ENCODE peak calls at places on chromosomes 7 and 10, in seven cellular contexts. M is fibroblast of lung; S is heart right ventricle; L is transverse colon; O is CD8-positive, alpha-beta T cell; B is Panc1; E is cardiac muscle cell. Z is an unnamed sample. For H3K27me3 and H3K4me1, the result is how much of the 10 kb centered on the place peaks cover.

GRCh38 chr10:61898435-61898778 is 3.1 kb upstream of the ARID5B start:
- DNase-seq in O (no peak), B (no peak), E (no peak), L (no peak), M (no peak), S (no peak), Z (no peak)

GRCh38 chr7:5626456-5626855 is 155.0 kb downstream of the RNF216 start:
- DNase-seq in M (no peak), S (no peak), B (no peak), O (no peak), E (no peak), L (no peak), Z (no peak)

GRCh38 chr10:89213191-89213808 is 6.2 kb upstream of the CH25H start:
- DNase-seq in E (peak), L (no peak), S (no peak), M (peak), O (no peak), B (peak), Z (no peak)

GRCh38 chr10:43616697-43617370 is 10.6 kb downstream of the ZNF485 start:
- DNase-seq in S (no peak), B (no peak), M (no peak), E (no peak), L (no peak), O (no peak), Z (no peak)

GRCh38 chr7:122310119-122311021 is 5.8 kb upstream of the FEZF1 start:
- DNase-seq in E (peak), O (no peak), M (no peak), B (no peak), S (no peak), L (no peak), Z (no peak)

GRCh38 chr7:36875794-36876193 is 151.5 kb upstream of the AOAH start:
- DNase-seq in E (no peak), L (no peak), S (no peak), B (no peak), O (no peak), M (peak), Z (no peak)

GRCh38 chr7:26782501-26782900 is 81.9 kb downstream of the SKAP2 start:
- DNase-seq in E (no peak), L (no peak), B (no peak), M (no peak), S (no peak), O (no peak), Z (no peak)

GRCh38 chr7:96701258-96701657 is 8.4 kb downstream of the SEM1 start:
- DNase-seq in L (no peak), S (no peak), O (no peak), E (no peak), M (no peak), B (no peak), Z (no peak)

GRCh38 chr10:52636874-52637273 is 135.7 kb downstream of the MBL2 start:
- DNase-seq in M (no peak), E (no peak), O (no peak), S (no peak), B (no peak), L (no peak), Z (no peak)

GRCh38 chr10:47415520-47416304 is 31.6 kb upstream of the ZNF488 start:
- DNase-seq in E (no peak), O (no peak), L (no peak), S (no peak), M (peak), B (no peak), Z (no peak)

GRCh38 chr7:22681852-22682657 is 44.9 kb upstream of the IL6 start:
- DNase-seq in E (no peak), L (no peak), M (no peak), S (no peak), B (no peak), O (no peak), Z (no peak)

GRCh38 chr7:70498633-70499032 is 633.3 kb upstream of the GALNT17 start:
- DNase-seq in O (no peak), M (peak), B (no peak), E (no peak), S (no peak), L (no peak), Z (no peak)

GRCh38 chr10:112804036-112804435 is 146.0 kb upstream of the TCF7L2 start:
- DNase-seq in E (peak), M (no peak), B (no peak), O (no peak), L (peak), S (no peak), Z (no peak)

GRCh38 chr7:119175916-119176627 is 951.6 kb downstream of the ANKRD7 start:
- DNase-seq in B (peak), M (peak), L (no peak), E (peak), S (no peak), O (no peak), Z (no peak)

GRCh38 chr10:33643042-33643441 is 308.6 kb upstream of the NRP1 start:
- DNase-seq in E (no peak), B (no peak), O (no peak), S (no peak), L (no peak), M (peak), Z (no peak)

GRCh38 chr7:20217193-20217948 is at the start of gene MACC1:
- DNase-seq in E (peak), B (no peak), S (no peak), O (no peak), L (peak), M (no peak), Z (no peak)

GRCh38 chr7:2843711-2844152 is 376 bp downstream of the GNA12 start:
- DNase-seq in M (peak), L (peak), B (no peak), S (peak), E (no peak), O (no peak), Z (peak)

GRCh38 chr10:122308487-122309141 is 37.5 kb downstream of the BTBD16 start:
- DNase-seq in M (no peak), B (no peak), E (no peak), O (no peak), S (no peak), L (no peak), Z (no peak)

GRCh38 chr10:114940735-114941134 is 2.7 kb downstream of the TRUB1 start:
- DNase-seq in L (no peak), B (no peak), M (peak), E (no peak), O (no peak), S (no peak), Z (no peak)

GRCh38 chr10:49053998-49054692 is 61.2 kb downstream of the VSTM4 start:
- DNase-seq in B (no peak), O (no peak), S (no peak), L (no peak), E (no peak), M (no peak), Z (no peak)

GRCh38 chr10:14617125-14617524 is 157.6 kb downstream of the FAM107B start:
- DNase-seq in S (no peak), L (no peak), O (no peak), M (no peak), B (no peak), E (no peak), Z (no peak)

GRCh38 chr7:69967152-69967591 is 368.9 kb downstream of the AUTS2 start:
- DNase-seq in O (no peak), M (peak), B (no peak), E (peak), S (peak), L (no peak), Z (peak)

GRCh38 chr10:130459851-130460490 is 323.8 kb downstream of the GLRX3 start:
- DNase-seq in L (no peak), O (no peak), E (no peak), S (no peak), M (no peak), B (no peak), Z (no peak)

GRCh38 chr7:28868700-28869099 is 89.4 kb downstream of the TRIL start:
- DNase-seq in O (no peak), E (no peak), S (no peak), B (no peak), M (no peak), L (no peak), Z (no peak)

GRCh38 chr7:40015790-40016296 is 65.8 kb downstream of the CDK13 start:
- DNase-seq in O (no peak), E (peak), L (peak), S (no peak), M (peak), B (no peak), Z (no peak)

GRCh38 chr10:97915761-97916160 is 66.1 kb downstream of the GOLGA7B start:
- DNase-seq in M (no peak), L (no peak), S (no peak), E (no peak), B (no peak), O (no peak), Z (no peak)

GRCh38 chr7:23117841-23118240 is 12.3 kb downstream of the KLHL7 start:
- DNase-seq in B (no peak), L (no peak), S (no peak), O (no peak), M (peak), E (peak), Z (no peak)

GRCh38 chr10:619710-620109 is 69.8 kb downstream of the DIP2C start:
- DNase-seq in M (no peak), O (no peak), L (no peak), E (no peak), B (no peak), S (no peak), Z (no peak)

GRCh38 chr10:71396714-71397339 is at the start of gene CDH23:
- DNase-seq in L (peak), B (no peak), M (peak), S (peak), O (no peak), E (peak), Z (peak)

GRCh38 chr7:28408974-28409715 is 3.2 kb upstream of the CREB5 start:
- DNase-seq in O (peak), M (peak), B (peak), S (peak), E (peak), L (peak), Z (peak)

GRCh38 chr7:125644113-125644512 is 714.5 kb upstream of the POT1 start:
- DNase-seq in S (no peak), E (no peak), B (no peak), M (peak), O (no peak), L (no peak), Z (no peak)

GRCh38 chr7:50739744-50740455 is 42.8 kb downstream of the GRB10 start:
- DNase-seq in E (no peak), S (no peak), M (peak), O (peak), L (no peak), B (no peak), Z (no peak)

GRCh38 chr7:39413866-39414668 is 152.1 kb upstream of the YAE1 start:
- DNase-seq in M (peak), B (no peak), S (peak), L (peak), E (peak), O (no peak), Z (no peak)

GRCh38 chr7:19145429-19146201 is 394 bp upstream of the FERD3L start:
- DNase-seq in L (no peak), O (no peak), B (no peak), M (no peak), E (peak), S (no peak), Z (no peak)

GRCh38 chr7:19143930-19144574 is 1.2 kb downstream of the FERD3L start:
- DNase-seq in O (no peak), S (no peak), M (no peak), L (no peak), E (no peak), B (no peak), Z (no peak)

GRCh38 chr7:19133891-19134290 is 11.3 kb downstream of the FERD3L start:
- DNase-seq in E (no peak), B (no peak), S (no peak), L (no peak), M (no peak), O (no peak), Z (no peak)

GRCh38 chr7:19144661-19145428 is at the start of gene FERD3L:
- DNase-seq in O (no peak), L (no peak), S (no peak), E (peak), B (no peak), M (no peak), Z (no peak)

DNA sequence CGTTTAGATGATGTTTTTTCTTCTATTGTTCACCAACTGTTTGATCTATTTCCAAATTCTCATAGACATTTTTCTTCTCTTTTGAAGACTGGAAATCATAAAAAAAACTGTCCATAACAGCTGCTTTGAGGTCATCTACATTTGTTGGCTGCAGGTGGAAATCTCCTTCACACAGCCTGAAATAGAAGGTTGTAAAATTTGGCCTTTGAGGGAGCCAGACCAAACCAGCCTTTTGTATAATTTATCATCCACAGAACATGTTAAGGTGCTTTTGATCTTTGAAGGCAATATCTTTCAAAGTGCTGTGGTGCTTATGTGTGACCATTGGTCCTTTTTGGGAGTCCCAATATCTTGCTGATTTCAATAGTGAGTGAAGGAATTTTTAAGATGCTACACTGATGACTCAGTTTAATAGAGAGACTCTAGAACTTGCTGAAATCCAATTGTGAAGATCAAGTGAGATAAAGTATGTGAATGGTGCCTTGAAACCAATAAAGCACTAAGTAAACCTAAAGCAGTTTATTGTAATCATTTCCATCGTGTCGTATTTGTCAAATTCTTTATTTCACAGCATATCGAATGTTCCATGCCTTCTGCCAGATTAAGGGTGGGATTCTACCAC is 5.4 kb downstream of the FERD3L start:
- DNase-seq in O (no peak), L (no peak), E (no peak), B (no peak), S (no peak), M (no peak), Z (no peak)
- H3K27me3 ChIP-seq in O (under half), L (under half), E (half or more), B (under half), S (under half), M (under half), Z (under half)

DNA sequence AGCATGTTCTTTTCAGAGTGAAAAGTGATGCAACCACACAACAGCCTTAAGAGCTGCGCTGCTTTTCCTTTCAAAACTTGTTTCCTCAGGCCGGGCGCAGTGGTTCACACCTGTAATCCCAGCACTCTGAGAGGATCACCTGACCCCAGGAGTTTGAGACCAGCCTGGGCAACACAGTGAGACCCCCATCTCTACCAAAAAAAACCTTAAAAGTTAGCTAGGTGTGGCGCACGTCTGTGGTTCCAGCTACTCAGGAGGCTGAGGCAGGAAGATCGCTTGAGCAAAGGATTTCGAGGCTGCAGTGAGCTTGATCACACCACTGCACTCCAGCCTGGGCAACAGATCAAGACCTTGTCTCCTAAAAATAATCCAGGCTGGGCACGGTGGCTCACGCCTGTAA is 2.0 kb downstream of the COX19 start:
- DNase-seq in E (no peak), S (no peak), B (no peak), L (no peak), M (no peak), O (no peak), Z (no peak)
- H3K4me1 ChIP-seq in E (under half), S (under half), B (under half), L (under half), M (under half), O (under half), Z (under half)

DNA sequence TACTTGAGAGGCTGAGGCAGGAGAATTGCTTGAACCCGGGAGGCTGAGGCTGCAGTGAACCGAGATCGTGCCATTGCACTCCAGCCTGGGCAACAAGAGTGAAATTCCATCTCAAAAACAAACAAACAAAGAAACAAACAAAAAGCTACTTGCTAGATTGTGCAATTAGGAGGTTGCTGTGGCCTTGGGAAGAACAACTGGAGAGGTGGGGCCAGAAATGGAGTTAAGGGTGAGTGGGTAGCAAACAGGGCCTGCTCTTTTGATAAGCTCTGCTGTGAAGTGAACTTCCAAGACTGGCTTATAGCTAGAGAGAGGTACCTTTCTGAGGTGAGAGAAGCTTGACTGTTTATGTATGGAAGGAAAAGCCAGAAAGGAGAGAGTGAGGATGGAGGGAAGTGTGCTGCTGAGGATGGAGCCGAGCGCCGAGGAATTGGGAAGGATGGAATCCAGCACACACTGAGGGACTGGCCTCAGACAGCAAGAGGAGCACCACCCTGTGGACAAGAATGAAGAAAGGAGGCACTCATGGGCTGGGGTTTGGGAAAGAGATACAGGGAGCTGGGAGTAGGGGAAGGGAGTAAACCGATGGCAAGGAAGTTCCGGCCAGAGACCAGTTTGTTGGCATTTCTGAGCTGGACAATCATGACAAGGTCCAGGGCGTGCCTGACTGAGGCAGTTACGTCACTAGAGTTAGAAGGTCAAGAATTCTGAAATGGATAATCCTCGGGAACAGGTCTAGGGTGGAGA is 7.0 kb upstream of the RPEL1 start:
- DNase-seq in M (peak), L (peak), E (peak), O (no peak), S (no peak), B (no peak), Z (no peak)
- TF ChIP-seq CTCF in M (peak), L (no peak), E (peak), O (no peak), S (peak), B (peak), Z (peak)

GRCh38 chr7:156173346-156173745 is 361.1 kb upstream of the SHH start:
- DNase-seq in L (no peak), O (no peak), E (no peak), M (no peak), S (no peak), B (no peak), Z (no peak)
- H3K27me3 ChIP-seq in L (under half), O (under half), E (under half), M (under half), S (under half), B (under half), Z (under half)

GRCh38 chr10:7482992-7483391 is 72.2 kb upstream of the SFMBT2 start:
- DNase-seq in M (no peak), B (no peak), O (no peak), L (no peak), S (no peak), E (no peak), Z (no peak)
- H3K4me1 ChIP-seq in M (under half), B (under half), O (half or more), L (under half), S (under half), E (under half), Z (under half)

DNA sequence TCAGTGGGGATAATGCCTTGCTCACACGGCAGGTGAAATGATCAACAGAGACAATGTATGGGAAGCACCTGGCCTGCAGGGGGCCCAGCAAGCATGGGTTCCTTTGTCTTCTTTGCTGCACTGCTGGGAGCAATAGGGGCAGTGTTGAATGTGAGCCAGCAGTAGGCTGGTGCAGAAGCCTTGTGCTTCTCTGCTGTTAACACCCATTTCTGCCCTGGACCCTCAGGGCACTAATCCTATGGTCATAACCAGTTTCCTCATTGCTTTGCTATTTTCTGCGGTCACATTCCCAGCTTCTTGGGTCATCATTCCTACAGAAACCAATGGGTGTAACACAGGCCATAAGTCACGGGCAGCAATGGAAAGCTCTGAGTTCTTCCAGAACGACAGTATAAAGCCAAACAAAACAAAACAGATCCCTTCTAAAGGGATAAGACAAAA is 10.9 kb upstream of the LGI1 start:
- DNase-seq in L (peak), O (no peak), E (no peak), S (no peak), B (peak), M (peak), Z (no peak)
- TF ChIP-seq CTCF in L (no peak), O (no peak), E (no peak), S (no peak), B (peak), M (peak), Z (no peak)